ENCODE peak calls at places on chromosomes 6 and 20, in seven cellular contexts. One of them, this sample, is unnamed.

GRCh38 chr6:160278311-160278710 is 19.7 kb upstream of the SLC22A2 start:
- DNase-seq in HuH-7: no peak
- DNase-seq in osteocyte: peak; percentile 34
- DNase-seq in stimulated activated CD4-positive, alpha-beta T cell treated with anti-CD3 and anti-CD28 coated beads, Interleukin-2, amount 100 ng/mL, for 24 hours: no peak
- DNase-seq in smooth muscle cell of the brain vasculature: no peak
- DNase-seq in H4: no peak
- DNase-seq in effector CD4-positive, alpha-beta T cell: no peak
- DNase-seq in this sample: no peak

GRCh38 chr6:148565931-148566663 is 180.7 kb upstream of the UST start:
- DNase-seq in HuH-7: no peak
- DNase-seq in osteocyte: no peak
- DNase-seq in stimulated activated CD4-positive, alpha-beta T cell treated with anti-CD3 and anti-CD28 coated beads, Interleukin-2, amount 100 ng/mL, for 24 hours: no peak
- DNase-seq in smooth muscle cell of the brain vasculature: peak; percentile 13
- DNase-seq in H4: peak; percentile 35
- DNase-seq in effector CD4-positive, alpha-beta T cell: no peak
- DNase-seq in this sample: no peak

GRCh38 chr6:151139524-151139923 is 100.2 kb upstream of the AKAP12 start:
- DNase-seq in HuH-7: no peak
- DNase-seq in osteocyte: no peak
- DNase-seq in stimulated activated CD4-positive, alpha-beta T cell treated with anti-CD3 and anti-CD28 coated beads, Interleukin-2, amount 100 ng/mL, for 24 hours: no peak
- DNase-seq in smooth muscle cell of the brain vasculature: no peak
- DNase-seq in H4: no peak
- DNase-seq in effector CD4-positive, alpha-beta T cell: no peak
- DNase-seq in this sample: no peak

GRCh38 chr20:63688234-63689045 is 8.0 kb upstream of the TNFRSF6B start:
- DNase-seq in HuH-7: no peak
- DNase-seq in osteocyte: no peak
- DNase-seq in stimulated activated CD4-positive, alpha-beta T cell treated with anti-CD3 and anti-CD28 coated beads, Interleukin-2, amount 100 ng/mL, for 24 hours: no peak
- DNase-seq in smooth muscle cell of the brain vasculature: no peak
- DNase-seq in H4: no peak
- DNase-seq in effector CD4-positive, alpha-beta T cell: no peak
- DNase-seq in this sample: peak; percentile 9

GRCh38 chr6:91088515-91088914 is 501.6 kb upstream of the MAP3K7 start:
- DNase-seq in HuH-7: no peak
- DNase-seq in osteocyte: no peak
- DNase-seq in stimulated activated CD4-positive, alpha-beta T cell treated with anti-CD3 and anti-CD28 coated beads, Interleukin-2, amount 100 ng/mL, for 24 hours: no peak
- DNase-seq in smooth muscle cell of the brain vasculature: no peak
- DNase-seq in H4: no peak
- DNase-seq in effector CD4-positive, alpha-beta T cell: no peak
- DNase-seq in this sample: no peak

GRCh38 chr6:144581807-144582537 is 296.8 kb downstream of the UTRN start:
- DNase-seq in HuH-7: peak; percentile 12
- DNase-seq in osteocyte: no peak
- DNase-seq in stimulated activated CD4-positive, alpha-beta T cell treated with anti-CD3 and anti-CD28 coated beads, Interleukin-2, amount 100 ng/mL, for 24 hours: no peak
- DNase-seq in smooth muscle cell of the brain vasculature: no peak
- DNase-seq in H4: peak; percentile 19
- DNase-seq in effector CD4-positive, alpha-beta T cell: no peak
- DNase-seq in this sample: no peak

GRCh38 chr6:85400331-85400730 is 49.6 kb upstream of the NT5E start:
- DNase-seq in HuH-7: no peak
- DNase-seq in osteocyte: no peak
- DNase-seq in stimulated activated CD4-positive, alpha-beta T cell treated with anti-CD3 and anti-CD28 coated beads, Interleukin-2, amount 100 ng/mL, for 24 hours: no peak
- DNase-seq in smooth muscle cell of the brain vasculature: no peak
- DNase-seq in H4: no peak
- DNase-seq in effector CD4-positive, alpha-beta T cell: no peak
- DNase-seq in this sample: no peak

GRCh38 chr6:71457883-71458282 is 169.3 kb downstream of the OGFRL1 start:
- DNase-seq in HuH-7: no peak
- DNase-seq in osteocyte: no peak
- DNase-seq in stimulated activated CD4-positive, alpha-beta T cell treated with anti-CD3 and anti-CD28 coated beads, Interleukin-2, amount 100 ng/mL, for 24 hours: no peak
- DNase-seq in smooth muscle cell of the brain vasculature: no peak
- DNase-seq in H4: no peak
- DNase-seq in effector CD4-positive, alpha-beta T cell: no peak
- DNase-seq in this sample: no peak

GRCh38 chr20:14782731-14783130 is 445.3 kb upstream of the FLRT3 start:
- DNase-seq in HuH-7: no peak
- DNase-seq in osteocyte: no peak
- DNase-seq in stimulated activated CD4-positive, alpha-beta T cell treated with anti-CD3 and anti-CD28 coated beads, Interleukin-2, amount 100 ng/mL, for 24 hours: no peak
- DNase-seq in smooth muscle cell of the brain vasculature: no peak
- DNase-seq in H4: no peak
- DNase-seq in effector CD4-positive, alpha-beta T cell: no peak
- DNase-seq in this sample: no peak

GRCh38 chr6:70060680-70061079 is 194.3 kb downstream of the COL19A1 start:
- DNase-seq in HuH-7: no peak
- DNase-seq in osteocyte: no peak
- DNase-seq in stimulated activated CD4-positive, alpha-beta T cell treated with anti-CD3 and anti-CD28 coated beads, Interleukin-2, amount 100 ng/mL, for 24 hours: no peak
- DNase-seq in smooth muscle cell of the brain vasculature: no peak
- DNase-seq in H4: no peak
- DNase-seq in effector CD4-positive, alpha-beta T cell: no peak
- DNase-seq in this sample: no peak

GRCh38 chr6:47737406-47737805 is 39.0 kb downstream of the ADGRF4 start:
- DNase-seq in HuH-7: no peak
- DNase-seq in osteocyte: no peak
- DNase-seq in stimulated activated CD4-positive, alpha-beta T cell treated with anti-CD3 and anti-CD28 coated beads, Interleukin-2, amount 100 ng/mL, for 24 hours: no peak
- DNase-seq in smooth muscle cell of the brain vasculature: no peak
- DNase-seq in H4: peak; percentile 23
- DNase-seq in effector CD4-positive, alpha-beta T cell: no peak
- DNase-seq in this sample: no peak

GRCh38 chr20:24891546-24892393 is 57.3 kb upstream of the CST7 start:
- DNase-seq in HuH-7: no peak
- DNase-seq in osteocyte: peak; percentile 76
- DNase-seq in stimulated activated CD4-positive, alpha-beta T cell treated with anti-CD3 and anti-CD28 coated beads, Interleukin-2, amount 100 ng/mL, for 24 hours: no peak
- DNase-seq in smooth muscle cell of the brain vasculature: no peak
- DNase-seq in H4: no peak
- DNase-seq in effector CD4-positive, alpha-beta T cell: no peak
- DNase-seq in this sample: no peak

GRCh38 chr6:7172605-7173185 is 64.9 kb downstream of the RREB1 start:
- DNase-seq in HuH-7: no peak
- DNase-seq in osteocyte: no peak
- DNase-seq in stimulated activated CD4-positive, alpha-beta T cell treated with anti-CD3 and anti-CD28 coated beads, Interleukin-2, amount 100 ng/mL, for 24 hours: no peak
- DNase-seq in smooth muscle cell of the brain vasculature: no peak
- DNase-seq in H4: no peak
- DNase-seq in effector CD4-positive, alpha-beta T cell: no peak
- DNase-seq in this sample: no peak

GRCh38 chr6:75922226-75922625 is 150.2 kb downstream of the IMPG1 start:
- DNase-seq in HuH-7: no peak
- DNase-seq in osteocyte: no peak
- DNase-seq in stimulated activated CD4-positive, alpha-beta T cell treated with anti-CD3 and anti-CD28 coated beads, Interleukin-2, amount 100 ng/mL, for 24 hours: no peak
- DNase-seq in smooth muscle cell of the brain vasculature: no peak
- DNase-seq in H4: peak; percentile 29
- DNase-seq in effector CD4-positive, alpha-beta T cell: no peak
- DNase-seq in this sample: no peak

GRCh38 chr6:134508862-134509498 is 191.1 kb upstream of the SGK1 start:
- DNase-seq in HuH-7: no peak
- DNase-seq in osteocyte: no peak
- DNase-seq in stimulated activated CD4-positive, alpha-beta T cell treated with anti-CD3 and anti-CD28 coated beads, Interleukin-2, amount 100 ng/mL, for 24 hours: no peak
- DNase-seq in smooth muscle cell of the brain vasculature: no peak
- DNase-seq in H4: no peak
- DNase-seq in effector CD4-positive, alpha-beta T cell: no peak
- DNase-seq in this sample: no peak

GRCh38 chr6:17218749-17219093 is 62.4 kb upstream of the RBM24 start:
- DNase-seq in HuH-7: no peak
- DNase-seq in osteocyte: no peak
- DNase-seq in stimulated activated CD4-positive, alpha-beta T cell treated with anti-CD3 and anti-CD28 coated beads, Interleukin-2, amount 100 ng/mL, for 24 hours: no peak
- DNase-seq in smooth muscle cell of the brain vasculature: no peak
- DNase-seq in H4: no peak
- DNase-seq in effector CD4-positive, alpha-beta T cell: no peak
- DNase-seq in this sample: no peak

GRCh38 chr6:110537208-110538123 is 61.1 kb upstream of the SLC22A16 start:
- DNase-seq in HuH-7: no peak
- DNase-seq in osteocyte: no peak
- DNase-seq in stimulated activated CD4-positive, alpha-beta T cell treated with anti-CD3 and anti-CD28 coated beads, Interleukin-2, amount 100 ng/mL, for 24 hours: no peak
- DNase-seq in smooth muscle cell of the brain vasculature: peak; percentile 77
- DNase-seq in H4: peak; percentile 77
- DNase-seq in effector CD4-positive, alpha-beta T cell: no peak
- DNase-seq in this sample: no peak

GRCh38 chr6:80742481-80742880 is 636.0 kb downstream of the BCKDHB start:
- DNase-seq in HuH-7: peak; percentile 7
- DNase-seq in osteocyte: no peak
- DNase-seq in stimulated activated CD4-positive, alpha-beta T cell treated with anti-CD3 and anti-CD28 coated beads, Interleukin-2, amount 100 ng/mL, for 24 hours: no peak
- DNase-seq in smooth muscle cell of the brain vasculature: peak; percentile 26
- DNase-seq in H4: peak; percentile 41
- DNase-seq in effector CD4-positive, alpha-beta T cell: no peak
- DNase-seq in this sample: no peak

GRCh38 chr6:142856857-142857608 is 87.9 kb downstream of the HIVEP2 start:
- DNase-seq in HuH-7: no peak
- DNase-seq in osteocyte: no peak
- DNase-seq in stimulated activated CD4-positive, alpha-beta T cell treated with anti-CD3 and anti-CD28 coated beads, Interleukin-2, amount 100 ng/mL, for 24 hours: no peak
- DNase-seq in smooth muscle cell of the brain vasculature: no peak
- DNase-seq in H4: no peak
- DNase-seq in effector CD4-positive, alpha-beta T cell: peak; percentile 35
- DNase-seq in this sample: no peak

GRCh38 chr20:13299401-13299800 is 78.3 kb downstream of the ISM1 start:
- DNase-seq in HuH-7: peak; percentile 0
- DNase-seq in osteocyte: no peak
- DNase-seq in stimulated activated CD4-positive, alpha-beta T cell treated with anti-CD3 and anti-CD28 coated beads, Interleukin-2, amount 100 ng/mL, for 24 hours: no peak
- DNase-seq in smooth muscle cell of the brain vasculature: no peak
- DNase-seq in H4: peak; percentile 31
- DNase-seq in effector CD4-positive, alpha-beta T cell: no peak
- DNase-seq in this sample: no peak

GRCh38 chr6:15969236-15969778 is 159.6 kb upstream of the MYLIP start:
- DNase-seq in HuH-7: no peak
- DNase-seq in osteocyte: peak; percentile 40
- DNase-seq in stimulated activated CD4-positive, alpha-beta T cell treated with anti-CD3 and anti-CD28 coated beads, Interleukin-2, amount 100 ng/mL, for 24 hours: no peak
- DNase-seq in smooth muscle cell of the brain vasculature: no peak
- DNase-seq in H4: no peak
- DNase-seq in effector CD4-positive, alpha-beta T cell: no peak
- DNase-seq in this sample: no peak

GRCh38 chr6:68044264-68044663 is 590.8 kb upstream of the ADGRB3 start:
- DNase-seq in HuH-7: no peak
- DNase-seq in osteocyte: no peak
- DNase-seq in stimulated activated CD4-positive, alpha-beta T cell treated with anti-CD3 and anti-CD28 coated beads, Interleukin-2, amount 100 ng/mL, for 24 hours: no peak
- DNase-seq in smooth muscle cell of the brain vasculature: no peak
- DNase-seq in H4: no peak
- DNase-seq in effector CD4-positive, alpha-beta T cell: no peak
- DNase-seq in this sample: no peak

GRCh38 chr6:47230579-47230978 is 79.1 kb downstream of the TNFRSF21 start:
- DNase-seq in HuH-7: peak; percentile 30
- DNase-seq in osteocyte: no peak
- DNase-seq in stimulated activated CD4-positive, alpha-beta T cell treated with anti-CD3 and anti-CD28 coated beads, Interleukin-2, amount 100 ng/mL, for 24 hours: no peak
- DNase-seq in smooth muscle cell of the brain vasculature: no peak
- DNase-seq in H4: no peak
- DNase-seq in effector CD4-positive, alpha-beta T cell: no peak
- DNase-seq in this sample: no peak

GRCh38 chr6:80605165-80605989 is 498.9 kb downstream of the BCKDHB start:
- DNase-seq in HuH-7: peak; percentile 4
- DNase-seq in osteocyte: no peak
- DNase-seq in stimulated activated CD4-positive, alpha-beta T cell treated with anti-CD3 and anti-CD28 coated beads, Interleukin-2, amount 100 ng/mL, for 24 hours: no peak
- DNase-seq in smooth muscle cell of the brain vasculature: peak; percentile 12
- DNase-seq in H4: peak; percentile 9
- DNase-seq in effector CD4-positive, alpha-beta T cell: no peak
- DNase-seq in this sample: no peak

GRCh38 chr20:1861347-1861987 is 33.7 kb upstream of the SIRPA start:
- DNase-seq in HuH-7: no peak
- DNase-seq in osteocyte: no peak
- DNase-seq in stimulated activated CD4-positive, alpha-beta T cell treated with anti-CD3 and anti-CD28 coated beads, Interleukin-2, amount 100 ng/mL, for 24 hours: no peak
- DNase-seq in smooth muscle cell of the brain vasculature: no peak
- DNase-seq in H4: no peak
- DNase-seq in effector CD4-positive, alpha-beta T cell: no peak
- DNase-seq in this sample: no peak

GRCh38 chr20:16929756-16930155 is 181.6 kb downstream of the OTOR start:
- DNase-seq in HuH-7: no peak
- DNase-seq in osteocyte: no peak
- DNase-seq in stimulated activated CD4-positive, alpha-beta T cell treated with anti-CD3 and anti-CD28 coated beads, Interleukin-2, amount 100 ng/mL, for 24 hours: no peak
- DNase-seq in smooth muscle cell of the brain vasculature: no peak
- DNase-seq in H4: no peak
- DNase-seq in effector CD4-positive, alpha-beta T cell: no peak
- DNase-seq in this sample: no peak

GRCh38 chr20:1535420-1536175 is 21.9 kb downstream of the SIRPD start:
- DNase-seq in HuH-7: no peak
- DNase-seq in osteocyte: no peak
- DNase-seq in stimulated activated CD4-positive, alpha-beta T cell treated with anti-CD3 and anti-CD28 coated beads, Interleukin-2, amount 100 ng/mL, for 24 hours: no peak
- DNase-seq in smooth muscle cell of the brain vasculature: no peak
- DNase-seq in H4: no peak
- DNase-seq in effector CD4-positive, alpha-beta T cell: no peak
- DNase-seq in this sample: no peak

GRCh38 chr20:60255866-60256265 is 297.6 kb downstream of the CDH26 start:
- DNase-seq in HuH-7: no peak
- DNase-seq in osteocyte: no peak
- DNase-seq in stimulated activated CD4-positive, alpha-beta T cell treated with anti-CD3 and anti-CD28 coated beads, Interleukin-2, amount 100 ng/mL, for 24 hours: no peak
- DNase-seq in smooth muscle cell of the brain vasculature: peak; percentile 1
- DNase-seq in H4: no peak
- DNase-seq in effector CD4-positive, alpha-beta T cell: no peak
- DNase-seq in this sample: no peak

GRCh38 chr6:163137036-163137435 is 277.5 kb upstream of the QKI start:
- DNase-seq in HuH-7: no peak
- DNase-seq in osteocyte: no peak
- DNase-seq in stimulated activated CD4-positive, alpha-beta T cell treated with anti-CD3 and anti-CD28 coated beads, Interleukin-2, amount 100 ng/mL, for 24 hours: no peak
- DNase-seq in smooth muscle cell of the brain vasculature: no peak
- DNase-seq in H4: no peak
- DNase-seq in effector CD4-positive, alpha-beta T cell: no peak
- DNase-seq in this sample: no peak

GRCh38 chr6:27547157-27548075 is 74.5 kb upstream of the ZNF184 start:
- DNase-seq in HuH-7: no peak
- DNase-seq in osteocyte: no peak
- DNase-seq in stimulated activated CD4-positive, alpha-beta T cell treated with anti-CD3 and anti-CD28 coated beads, Interleukin-2, amount 100 ng/mL, for 24 hours: peak; percentile 60
- DNase-seq in smooth muscle cell of the brain vasculature: no peak
- DNase-seq in H4: peak; percentile 66
- DNase-seq in effector CD4-positive, alpha-beta T cell: no peak
- DNase-seq in this sample: peak; percentile 54

GRCh38 chr20:40489886-40490285 is 199.2 kb downstream of the MAFB start:
- DNase-seq in HuH-7: no peak
- DNase-seq in osteocyte: peak; percentile 17
- DNase-seq in stimulated activated CD4-positive, alpha-beta T cell treated with anti-CD3 and anti-CD28 coated beads, Interleukin-2, amount 100 ng/mL, for 24 hours: no peak
- DNase-seq in smooth muscle cell of the brain vasculature: no peak
- DNase-seq in H4: peak; percentile 74
- DNase-seq in effector CD4-positive, alpha-beta T cell: no peak
- DNase-seq in this sample: no peak

This sample was measured in stimulated activated naive CD8-positive, alpha-beta T cell treated with anti-CD3 and anti-CD28 coated beads, Interleukin-15, amount 100 ng/mL, for 72 hours.